ENCODE peak calls at places on chromosome 2, in four cellular contexts. D is endothelial cell of umbilical vein, U is GM23248, H is hepatocyte. P is an unnamed sample. For H3K9me3 and H3K4me1, the result is how much of the 10 kb centered on the place peaks cover.

GRCh38 chr2:219293736-219294201 is 14.6 kb downstream of the DNAJB2 start:
- DNase-seq in H (no peak), U (no peak), D (no peak), P (no peak)

GRCh38 chr2:145751634-145752033 is 1231.7 kb upstream of the ZEB2 start:
- DNase-seq in H (no peak), U (peak), D (peak), P (peak)

GRCh38 chr2:221529943-221530652 is 42.0 kb downstream of the EPHA4 start:
- DNase-seq in D (peak), H (no peak), U (peak), P (peak)

GRCh38 chr2:177433402-177433801 is 40.8 kb downstream of the AGPS start:
- DNase-seq in D (peak), H (no peak), U (peak), P (no peak)

GRCh38 chr2:25339791-25340339 is 1.9 kb downstream of the DNMT3A start:
- DNase-seq in U (no peak), D (no peak), H (peak), P (no peak)

GRCh38 chr2:238136820-238137537 is 1.5 kb upstream of the KLHL30 start:
- DNase-seq in U (peak), H (no peak), D (no peak), P (no peak)

GRCh38 chr2:210046851-210047486 is 44.5 kb downstream of the RPE start:
- DNase-seq in U (no peak), H (no peak), D (no peak), P (no peak)

GRCh38 chr2:161427413-161428239 is 11.5 kb downstream of the TBR1 start:
- DNase-seq in D (no peak), U (peak), H (no peak), P (no peak)

GRCh38 chr2:68319397-68320117 is at the start of gene CNRIP1:
- DNase-seq in D (peak), H (peak), U (peak), P (peak)

GRCh38 chr2:16438571-16439294 is 226.9 kb downstream of the CYRIA start:
- DNase-seq in U (no peak), D (no peak), H (no peak), P (no peak)

GRCh38 chr2:1993711-1994682 is 249.7 kb upstream of the PXDN start:
- DNase-seq in D (peak), U (peak), H (no peak), P (no peak)

GRCh38 chr2:208488668-208489564 is 82.3 kb downstream of the PTH2R start:
- DNase-seq in U (no peak), H (peak), D (no peak), P (no peak)

GRCh38 chr2:129378186-129378585 is 601.3 kb upstream of the RAB6C start:
- DNase-seq in U (no peak), H (no peak), D (no peak), P (no peak)

GRCh38 chr2:137155351-137156104 is 390.2 kb downstream of the THSD7B start:
- DNase-seq in U (peak), D (no peak), H (no peak), P (no peak)

GRCh38 chr2:170582747-170583463 is 132.2 kb upstream of the SP5 start:
- DNase-seq in D (no peak), U (no peak), H (no peak), P (no peak)

GRCh38 chr2:207184768-207185167 is 19.0 kb upstream of the KLF7 start:
- DNase-seq in D (no peak), U (peak), H (no peak), P (no peak)

GRCh38 chr2:241771286-241772062 is 5.1 kb upstream of the GAL3ST2 start:
- DNase-seq in H (no peak), U (peak), D (no peak), P (peak)

GRCh38 chr2:208782097-208782496 is 375.5 kb downstream of the PTH2R start:
- DNase-seq in H (no peak), U (no peak), D (no peak), P (no peak)

GRCh38 chr2:101282980-101283379 is 25.5 kb downstream of the RNF149 start:
- DNase-seq in D (no peak), U (no peak), H (no peak), P (no peak)

GRCh38 chr2:41722668-41723369 is 325.0 kb upstream of the PKDCC start:
- DNase-seq in D (peak), U (no peak), H (no peak), P (no peak)

GRCh38 chr2:236541008-236541562 is 28.5 kb upstream of the ACKR3 start:
- DNase-seq in D (no peak), H (no peak), U (peak), P (no peak)

GRCh38 chr2:85888745-85889647 is at the start of gene ST3GAL5:
- DNase-seq in U (peak), H (peak), D (peak), P (peak)

GRCh38 chr2:206160124-206160806 is 570 bp downstream of the EEF1B2 start:
- DNase-seq in H (peak), D (peak), U (peak), P (peak)

GRCh38 chr2:210961249-210961648 is 404.9 kb downstream of the CPS1 start:
- DNase-seq in D (no peak), H (no peak), U (no peak), P (no peak)

GRCh38 chr2:238786379-238786778 is 61.5 kb upstream of the TWIST2 start:
- DNase-seq in D (no peak), H (no peak), U (peak), P (no peak)

GRCh38 chr2:53751728-53752127 is 15.9 kb upstream of the CHAC2 start:
- DNase-seq in H (no peak), U (peak), D (peak), P (no peak)

GRCh38 chr2:42906557-42907380 is 114.4 kb upstream of the HAAO start:
- DNase-seq in U (peak), H (peak), D (peak), P (peak)

GRCh38 chr2:230991598-230991997 is 4.3 kb upstream of the SPATA3 start:
- DNase-seq in H (no peak), D (no peak), U (no peak), P (no peak)

GRCh38 chr2:52127527-52127926 is 1095.6 kb upstream of the NRXN1 start:
- DNase-seq in U (no peak), D (no peak), H (no peak), P (no peak)

GRCh38 chr2:52128081-52128480 is 1096.1 kb upstream of the NRXN1 start:
- DNase-seq in D (no peak), H (no peak), U (peak), P (no peak)
- H3K9me3 ChIP-seq in D (under half), H (under half), U (under half), P (under half)

GRCh38 chr2:174332607-174333001 is 2.1 kb upstream of the SP9 start:
- DNase-seq in D (no peak), H (no peak), U (no peak), P (peak)

GRCh38 chr2:174334781-174335604 is at the start of gene SP9:
- DNase-seq in U (peak), D (peak), H (peak), P (peak)

GRCh38 chr2:174334278-174334715 is 457 bp upstream of the SP9 start:
- DNase-seq in U (no peak), H (no peak), D (no peak), P (no peak)

GRCh38 chr2:174333017-174333501 is 1.7 kb upstream of the SP9 start:
- DNase-seq in D (no peak), H (no peak), U (no peak), P (no peak)

DNA sequence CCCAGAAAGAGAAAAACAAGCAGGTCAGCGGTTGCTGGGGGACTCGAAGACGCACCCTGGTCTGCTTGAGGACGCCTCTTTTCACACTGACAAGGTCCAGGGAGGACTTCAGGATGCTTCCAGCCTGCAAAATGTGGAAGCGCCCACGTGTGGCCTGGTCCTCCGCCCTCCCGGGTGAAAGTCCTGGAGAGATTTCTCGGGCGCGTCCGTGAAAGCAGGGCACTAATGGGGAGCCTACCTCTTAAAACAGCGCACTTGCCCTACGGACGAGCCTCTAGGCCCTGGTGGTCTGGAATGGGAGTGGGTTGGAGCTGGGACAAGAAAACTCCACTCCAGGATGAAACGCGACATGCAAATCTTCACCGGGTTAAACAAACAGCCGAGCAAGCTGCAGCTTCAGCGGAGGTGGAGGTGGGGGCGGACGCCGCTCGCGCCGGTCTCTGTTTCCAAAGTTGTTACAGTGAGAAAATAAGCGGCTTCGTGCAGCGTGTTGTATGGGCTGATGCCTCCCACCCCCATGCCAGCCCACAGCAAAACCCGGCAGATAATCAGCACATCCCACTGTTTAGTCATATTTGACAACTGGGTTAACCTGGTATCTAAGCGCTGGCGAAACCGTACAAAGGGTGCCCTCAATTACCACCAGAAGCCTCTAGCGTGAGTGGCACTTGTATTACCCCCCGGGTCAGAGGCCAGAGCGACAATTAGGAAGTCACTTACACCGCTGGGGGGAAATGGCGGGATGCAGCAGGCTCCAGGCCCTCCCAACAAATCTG is 1.1 kb upstream of the SP9 start:
- DNase-seq in H (no peak), U (no peak), D (no peak), P (no peak)
- TF ChIP-seq EZH2 in H (peak), U (no peak), D (peak), P (no peak)

GRCh38 chr2:9235388-9236344 is 29.1 kb downstream of the ASAP2 start:
- DNase-seq in U (peak), H (peak), D (peak), P (peak)
- H3K4me1 ChIP-seq in U (half or more), H (under half), D (half or more), P (half or more)

GRCh38 chr2:73225513-73226360 is 7.3 kb downstream of the PRADC1 start:
- DNase-seq in D (no peak), H (no peak), U (no peak), P (no peak)
- H3K9me3 ChIP-seq in D (under half), H (under half), U (under half), P (under half)

DNA sequence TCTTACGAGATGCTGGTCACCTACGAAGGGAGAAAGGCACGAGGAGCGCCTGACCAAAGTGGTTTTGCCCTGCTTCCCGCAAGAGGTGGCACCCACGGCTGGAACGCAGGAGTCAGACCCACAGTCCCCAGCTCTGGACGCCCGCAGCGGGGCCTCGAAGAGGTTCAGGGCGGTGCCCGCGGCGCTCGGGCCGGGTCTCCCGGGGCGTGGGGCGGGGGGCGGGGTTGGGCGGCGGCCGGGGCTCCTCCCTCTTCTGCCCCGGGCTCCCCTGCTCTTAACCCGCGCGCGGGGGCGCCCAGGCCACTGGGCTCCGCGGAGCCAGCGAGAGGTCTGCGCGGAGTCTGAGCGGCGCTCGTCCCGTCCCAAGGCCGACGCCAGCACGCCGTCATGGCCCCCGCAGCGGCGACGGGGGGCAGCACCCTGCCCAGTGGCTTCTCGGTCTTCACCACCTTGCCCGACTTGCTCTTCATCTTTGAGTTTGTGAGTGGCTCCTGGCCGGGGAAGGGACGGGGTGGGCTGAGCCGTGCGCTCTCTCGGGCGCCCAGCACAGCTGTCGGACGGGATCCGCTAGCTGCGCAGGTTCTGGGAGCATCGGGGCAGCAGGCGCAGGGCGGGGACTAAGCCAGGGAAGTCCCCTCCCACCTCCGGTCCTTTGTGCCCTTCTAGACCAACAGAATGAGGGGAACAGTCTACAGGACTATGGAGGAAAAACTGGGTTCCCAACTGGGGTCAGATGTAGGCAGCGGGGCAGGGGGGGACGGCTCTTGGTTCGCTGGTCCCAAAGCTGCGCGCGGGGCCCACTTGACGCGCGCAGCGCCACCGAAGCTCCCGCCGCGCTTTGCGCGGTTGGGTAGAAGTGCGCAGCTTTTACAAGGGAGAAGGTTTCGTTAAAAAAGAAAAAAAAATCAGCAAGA is at the start of gene MAL:
- DNase-seq in D (no peak), U (no peak), H (no peak), P (peak)
- TF ChIP-seq EZH2 in D (peak), U (no peak), H (peak), P (peak)

DNA sequence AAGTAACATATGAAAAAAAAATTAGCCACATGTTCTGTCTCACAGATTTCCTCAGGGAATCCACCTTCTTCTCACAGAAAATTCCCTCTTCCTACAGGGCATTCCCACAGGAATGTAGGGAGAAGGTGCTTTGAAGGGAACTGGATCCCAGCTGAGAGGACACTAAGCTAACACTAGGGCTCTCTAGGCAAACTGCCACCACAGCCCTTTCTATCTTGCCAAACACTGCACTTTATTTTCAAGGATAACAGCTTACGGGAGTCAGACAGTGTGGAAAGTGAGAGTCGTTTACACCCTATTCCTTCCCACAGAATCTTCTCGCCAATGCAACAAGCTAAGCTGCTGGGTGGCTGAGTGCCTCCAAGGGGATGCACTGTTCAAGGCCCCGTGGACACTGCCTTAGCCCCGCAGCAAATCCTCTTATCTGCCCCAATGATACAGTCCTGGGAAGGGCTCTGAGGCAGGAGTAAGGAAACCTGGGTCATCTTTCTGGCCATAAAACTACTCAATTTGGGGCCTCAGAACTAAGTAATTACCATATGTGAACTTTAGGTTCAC is 76.9 kb downstream of the CCDC93 start:
- DNase-seq in U (no peak), D (no peak), H (no peak), P (no peak)
- H3K4me1 ChIP-seq in U (under half), D (under half), H (under half), P (under half)

DNA sequence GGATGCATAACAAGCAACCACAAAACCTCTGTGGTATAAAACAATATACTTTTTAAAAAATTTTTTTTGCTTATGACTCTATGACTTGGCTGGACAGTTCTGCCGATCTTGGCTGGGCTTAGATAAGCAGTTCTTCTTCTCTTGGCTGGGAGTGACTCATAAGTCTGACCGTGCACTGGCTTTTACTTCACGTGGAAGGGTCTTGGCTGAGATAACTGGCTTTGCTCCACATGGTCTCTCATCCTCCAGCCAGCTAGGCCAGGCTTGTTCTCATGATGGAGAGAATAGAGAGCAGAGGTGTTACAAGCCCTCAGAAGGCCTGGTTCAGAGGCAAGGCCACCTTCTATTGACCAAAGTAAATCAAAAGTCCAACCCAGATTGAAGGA is 178.9 kb upstream of the SERPINE2 start:
- DNase-seq in D (no peak), U (peak), H (peak), P (no peak)
- H3K9me3 ChIP-seq in D (under half), U (under half), H (under half), P (under half)

GRCh38 chr2:127697482-127698180 is 3.7 kb upstream of the SFT2D3 start:
- DNase-seq in H (no peak), D (no peak), U (no peak), P (no peak)

GRCh38 chr2:127698553-127699355 is 2.5 kb upstream of the SFT2D3 start:
- DNase-seq in H (no peak), D (no peak), U (no peak), P (no peak)

GRCh38 chr2:127700527-127701192 is 637 bp upstream of the SFT2D3 start:
- DNase-seq in U (peak), H (peak), D (no peak), P (no peak)

GRCh38 chr2:127694986-127695385 is 6.3 kb upstream of the SFT2D3 start:
- DNase-seq in D (no peak), H (no peak), U (peak), P (no peak)

DNA sequence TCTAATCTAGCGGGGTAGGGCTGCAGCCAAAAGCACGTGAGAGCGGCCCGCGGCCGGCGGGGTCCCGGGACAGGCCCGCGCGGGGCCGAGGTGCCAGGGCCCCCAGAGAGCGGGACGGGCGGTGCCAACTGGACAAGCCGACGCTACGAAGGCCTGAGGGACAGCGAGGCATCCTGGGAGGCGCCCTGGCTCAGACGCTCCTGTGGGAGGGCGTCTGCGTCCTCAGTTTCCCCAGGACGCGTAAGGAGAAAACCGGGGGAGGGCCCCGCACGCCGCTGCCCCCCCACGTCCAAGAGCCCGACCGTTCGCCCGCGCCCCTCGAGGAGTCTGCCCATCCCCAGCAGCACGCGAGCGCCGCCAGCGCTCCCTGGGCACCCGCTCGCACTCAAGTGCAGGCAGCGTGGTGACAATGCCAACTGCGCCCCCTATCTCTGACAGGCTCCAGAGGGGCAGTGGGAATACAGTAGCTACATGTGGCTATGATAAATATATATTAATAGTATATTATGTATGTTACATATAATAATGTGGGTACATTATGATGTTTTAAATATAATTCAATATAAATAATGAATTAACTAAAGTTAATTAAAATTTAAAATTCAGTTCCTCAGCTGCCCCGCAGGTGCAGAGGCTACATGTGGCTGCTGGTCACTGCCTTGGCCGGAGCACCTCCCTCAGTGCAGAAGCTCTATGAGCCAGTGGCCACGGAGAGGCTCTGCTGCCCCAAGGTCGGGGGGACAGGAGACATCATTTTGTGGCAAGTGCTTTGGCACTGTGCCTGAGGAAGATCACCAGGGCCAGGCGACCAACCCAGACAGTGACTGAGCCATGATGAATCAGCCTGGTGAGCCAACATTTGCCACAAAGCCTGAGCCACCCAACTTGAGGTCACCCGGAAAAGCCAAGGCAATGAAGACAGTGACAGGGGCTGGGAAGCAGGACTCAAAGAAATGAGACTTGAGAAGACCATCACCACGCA is 5.5 kb upstream of the SFT2D3 start:
- DNase-seq in H (peak), U (peak), D (peak), P (peak)
- TF ChIP-seq EZH2 in H (no peak), U (no peak), D (no peak), P (no peak)

P was measured in A673.